ENCODE peak calls at places on chromosomes 16 and 17, in four cellular contexts. A is uterus; F is CD8-positive, alpha-beta T cell; P is tibial nerve. G is an unnamed sample. For H3K4me1, the result is how much of the 10 kb centered on the place peaks cover.

GRCh38 chr16:35664091-35664693 is 2204.8 kb downstream of the TP53TG3F start:
- DNase-seq in A (no peak), F (no peak), P (no peak), G (no peak)

GRCh38 chr17:44541884-44542581 is 15.3 kb upstream of the FZD2 start:
- DNase-seq in A (no peak), F (no peak), P (no peak), G (no peak)

GRCh38 chr17:70080541-70081347 is 5.7 kb downstream of the KCNJ16 start:
- DNase-seq in A (no peak), F (no peak), P (no peak), G (no peak)

GRCh38 chr17:4623249-4623648 is 18.2 kb downstream of the ALOX15 start:
- DNase-seq in A (no peak), F (no peak), P (no peak), G (no peak)

GRCh38 chr17:42720996-42721583 is 23.8 kb downstream of the EZH1 start:
- DNase-seq in A (no peak), F (peak), P (no peak), G (no peak)

GRCh38 chr16:69073181-69073669 is 32.2 kb upstream of the HAS3 start:
- DNase-seq in A (no peak), F (no peak), P (no peak), G (peak)

GRCh38 chr17:75876938-75877751 is 1.2 kb downstream of the TRIM47 start:
- DNase-seq in A (peak), F (no peak), P (peak), G (peak)

GRCh38 chr17:56903560-56903959 is 10.3 kb downstream of the TRIM25 start:
- DNase-seq in A (no peak), F (no peak), P (no peak), G (no peak)

GRCh38 chr16:85782476-85782875 is 16.9 kb downstream of the EMC8 start:
- DNase-seq in A (no peak), F (no peak), P (no peak), G (no peak)

GRCh38 chr17:6082335-6082734 is 12.2 kb downstream of the WSCD1 start:
- DNase-seq in A (no peak), F (no peak), P (no peak), G (no peak)

GRCh38 chr16:57619606-57620315 is 8.7 kb upstream of the ADGRG1 start:
- DNase-seq in A (peak), F (no peak), P (peak), G (no peak)

GRCh38 chr17:55212880-55213279 is 51.9 kb upstream of the HLF start:
- DNase-seq in A (no peak), F (no peak), P (no peak), G (no peak)

GRCh38 chr17:75695141-75695829 is 26.0 kb upstream of the ITGB4 start:
- DNase-seq in A (no peak), F (no peak), P (no peak), G (no peak)

GRCh38 chr17:20994779-20995149 is 48.0 kb downstream of the USP22 start:
- DNase-seq in A (no peak), F (no peak), P (no peak), G (no peak)

GRCh38 chr17:10804546-10804945 is 647 bp upstream of the TMEM238L start:
- DNase-seq in A (no peak), F (no peak), P (no peak), G (no peak)

GRCh38 chr17:47733414-47734288 is 615 bp downstream of the TBX21 start:
- DNase-seq in A (no peak), F (no peak), P (no peak), G (no peak)

GRCh38 chr17:44522883-44523671 is 19.9 kb upstream of the GPATCH8 start:
- DNase-seq in A (peak), F (no peak), P (peak), G (peak)

GRCh38 chr17:33024688-33025486 is 33.2 kb downstream of the SPACA3 start:
- DNase-seq in A (no peak), F (no peak), P (no peak), G (no peak)

GRCh38 chr17:61452301-61453290 is at the start of gene TBX4:
- DNase-seq in A (no peak), F (no peak), P (no peak), G (no peak)

GRCh38 chr16:86925067-86925791 is 346.9 kb downstream of the FOXL1 start:
- DNase-seq in A (no peak), F (no peak), P (no peak), G (no peak)

GRCh38 chr17:64133546-64134215 is 3.7 kb upstream of the ERN1 start:
- DNase-seq in A (no peak), F (no peak), P (no peak), G (no peak)

GRCh38 chr17:43803758-43804157 is 23.5 kb downstream of the CFAP97D1 start:
- DNase-seq in A (no peak), F (no peak), P (no peak), G (no peak)

GRCh38 chr16:4090476-4090875 is 25.8 kb downstream of the ADCY9 start:
- DNase-seq in A (peak), F (no peak), P (no peak), G (no peak)

GRCh38 chr17:33647976-33648375 is 354.9 kb upstream of the ASIC2 start:
- DNase-seq in A (no peak), F (no peak), P (no peak), G (no peak)

GRCh38 chr17:79851461-79851817 is 12.2 kb upstream of the CBX4 start:
- DNase-seq in A (no peak), F (no peak), P (no peak), G (no peak)

GRCh38 chr16:56623637-56624036 is 1.9 kb upstream of the MT1E start:
- DNase-seq in A (no peak), F (no peak), P (no peak), G (no peak)

GRCh38 chr16:24668481-24669001 is 60.9 kb upstream of the TNRC6A start:
- DNase-seq in A (peak), F (no peak), P (no peak), G (no peak)

GRCh38 chr16:71461686-71462648 is at the start of gene ZNF23:
- DNase-seq in A (peak), F (peak), P (peak), G (peak)

GRCh38 chr17:48566717-48567116 is 11.4 kb downstream of the HOXB4 start:
- DNase-seq in A (no peak), F (no peak), P (no peak), G (no peak)

DNA sequence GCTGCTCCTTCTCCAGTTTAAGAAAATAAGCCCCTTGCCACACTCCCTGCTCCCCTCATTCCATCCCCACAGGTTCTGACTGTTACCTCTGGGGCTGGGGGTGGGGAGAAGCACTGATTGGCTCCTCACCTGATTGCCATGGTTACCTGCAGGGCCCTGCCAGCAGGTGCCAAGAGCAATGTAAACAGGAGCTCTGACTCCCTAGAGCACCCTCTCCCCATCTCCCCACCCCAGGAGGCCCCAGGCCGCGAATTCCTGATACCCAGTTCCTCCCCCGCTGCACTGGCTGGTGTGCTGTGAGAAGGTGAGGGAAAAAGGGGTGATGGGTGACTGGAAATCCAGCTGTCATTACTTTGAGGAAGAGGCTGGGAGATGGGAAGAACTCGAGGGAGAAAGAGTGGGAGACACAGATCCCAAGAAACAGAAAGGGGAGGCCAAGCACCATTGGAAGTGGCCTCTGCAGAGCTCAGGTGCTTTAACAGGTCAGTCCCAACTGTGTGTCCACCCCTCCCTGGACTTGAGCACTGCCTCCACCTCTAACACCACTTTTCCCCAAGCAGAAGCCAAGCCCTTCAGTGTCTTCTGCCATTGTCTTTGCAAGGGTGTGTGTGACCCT is 4.5 kb downstream of the PCGF2 start:
- DNase-seq in A (no peak), F (no peak), P (no peak), G (no peak)
- H3K4me1 ChIP-seq in A (under half), F (under half), P (under half), G (under half)

DNA sequence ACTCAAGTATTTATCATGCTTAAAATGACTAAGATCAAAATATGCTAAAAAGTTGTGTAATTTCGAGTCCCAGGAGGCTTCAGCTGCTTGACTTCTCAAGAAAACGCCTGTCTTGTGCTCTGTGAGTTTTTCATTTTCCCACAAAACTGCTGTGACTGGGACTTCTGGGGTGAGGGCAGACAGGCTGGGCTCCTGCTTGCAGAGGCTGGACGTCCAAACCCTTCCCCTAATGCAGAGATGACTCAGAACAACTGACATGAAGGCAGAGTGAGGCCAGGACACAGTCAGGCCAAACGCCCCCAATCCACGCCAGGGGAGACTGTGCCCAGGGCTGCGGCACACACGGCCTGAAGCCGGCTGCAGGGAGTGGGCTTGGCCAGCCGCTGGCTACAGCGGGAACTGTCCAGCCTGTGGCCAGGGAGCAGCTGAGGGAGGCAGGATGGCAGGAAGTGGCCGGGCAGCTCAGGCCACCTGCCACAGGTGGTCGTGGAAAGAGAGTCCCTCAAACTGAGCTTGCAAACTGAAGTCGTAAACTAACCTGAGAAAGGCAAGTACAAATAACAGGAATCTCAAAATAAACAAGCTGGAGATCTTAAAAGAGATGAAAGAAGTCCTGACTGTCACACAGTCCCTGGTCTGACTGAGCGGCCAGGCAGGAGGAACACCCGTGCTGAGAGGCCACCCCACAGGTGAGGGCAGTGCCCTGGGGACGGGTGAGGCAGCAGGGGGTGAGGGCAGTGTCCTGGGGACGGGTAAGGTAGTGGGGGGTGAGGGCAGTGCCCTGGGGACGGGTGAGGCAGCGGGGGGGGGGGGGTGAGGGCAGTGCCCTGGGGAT is 21.3 kb upstream of the HEXD start:
- DNase-seq in A (no peak), F (no peak), P (no peak), G (no peak)
- H3K4me3 ChIP-seq in A (no peak), F (no peak), P (no peak), G (no peak)

GRCh38 chr17:53058031-53058430 is 764.7 kb upstream of the KIF2B start:
- DNase-seq in A (no peak), F (no peak), P (no peak), G (no peak)

GRCh38 chr17:53061446-53061845 is 761.3 kb upstream of the KIF2B start:
- DNase-seq in A (no peak), F (no peak), P (no peak), G (no peak)
- TF ChIP-seq CTCF in A (no peak), F (no peak), P (no peak), G (no peak)

DNA sequence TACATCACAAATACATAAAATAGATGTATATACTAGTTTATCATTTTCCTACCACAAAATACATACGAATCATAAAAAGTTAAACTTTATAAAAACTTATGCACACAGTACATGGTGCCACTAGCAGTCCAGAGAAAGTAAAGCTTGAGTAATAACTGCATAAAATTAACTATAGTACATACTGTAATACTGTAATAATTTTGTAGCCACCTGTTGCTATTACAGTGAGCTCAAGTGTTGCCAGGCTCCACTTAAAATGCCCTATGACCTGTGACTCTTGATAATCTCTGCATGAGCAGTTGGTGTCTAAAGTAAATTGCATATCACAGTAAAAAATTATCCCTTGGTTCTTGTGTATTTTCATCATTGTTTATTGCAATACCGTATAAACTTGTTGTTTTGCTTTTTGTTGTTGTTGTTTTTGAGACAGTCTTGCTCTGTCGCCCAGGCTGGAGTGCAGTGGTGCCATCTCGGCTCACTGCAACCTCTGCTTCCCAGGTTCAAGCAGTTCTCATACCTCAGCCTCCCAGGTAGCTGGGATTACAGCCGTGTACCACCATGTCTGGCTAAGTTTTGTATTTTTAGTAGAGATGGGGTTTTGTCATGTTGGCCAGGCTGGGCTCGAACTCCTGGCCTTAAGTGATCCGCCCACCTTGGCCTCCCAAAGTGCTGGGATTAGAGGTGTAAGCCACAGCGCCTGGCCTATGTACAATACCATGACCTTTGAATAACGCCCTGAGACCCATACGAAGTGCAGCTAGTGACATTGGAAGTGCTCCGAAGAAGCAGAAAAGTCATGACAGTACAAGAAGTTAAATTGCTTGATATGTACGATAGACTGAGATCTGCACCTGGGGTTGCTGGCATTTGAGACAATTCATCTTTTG is 6.6 kb downstream of the LUC7L3 start:
- DNase-seq in A (no peak), F (no peak), P (no peak), G (no peak)
- H3K4me1 ChIP-seq in A (under half), F (half or more), P (half or more), G (under half)

GRCh38 chr16:23072084-23072599 is 77.1 kb downstream of the USP31 start:
- DNase-seq in A (peak), F (no peak), P (peak), G (no peak)
- H3K4me3 ChIP-seq in A (no peak), F (no peak), P (no peak), G (no peak)

GRCh38 chr16:68015681-68016080 is at the start of gene DPEP2NB:
- DNase-seq in A (no peak), F (no peak), P (no peak), G (no peak)
- TF ChIP-seq CTCF in A (no peak), F (no peak), P (no peak), G (no peak)

DNA sequence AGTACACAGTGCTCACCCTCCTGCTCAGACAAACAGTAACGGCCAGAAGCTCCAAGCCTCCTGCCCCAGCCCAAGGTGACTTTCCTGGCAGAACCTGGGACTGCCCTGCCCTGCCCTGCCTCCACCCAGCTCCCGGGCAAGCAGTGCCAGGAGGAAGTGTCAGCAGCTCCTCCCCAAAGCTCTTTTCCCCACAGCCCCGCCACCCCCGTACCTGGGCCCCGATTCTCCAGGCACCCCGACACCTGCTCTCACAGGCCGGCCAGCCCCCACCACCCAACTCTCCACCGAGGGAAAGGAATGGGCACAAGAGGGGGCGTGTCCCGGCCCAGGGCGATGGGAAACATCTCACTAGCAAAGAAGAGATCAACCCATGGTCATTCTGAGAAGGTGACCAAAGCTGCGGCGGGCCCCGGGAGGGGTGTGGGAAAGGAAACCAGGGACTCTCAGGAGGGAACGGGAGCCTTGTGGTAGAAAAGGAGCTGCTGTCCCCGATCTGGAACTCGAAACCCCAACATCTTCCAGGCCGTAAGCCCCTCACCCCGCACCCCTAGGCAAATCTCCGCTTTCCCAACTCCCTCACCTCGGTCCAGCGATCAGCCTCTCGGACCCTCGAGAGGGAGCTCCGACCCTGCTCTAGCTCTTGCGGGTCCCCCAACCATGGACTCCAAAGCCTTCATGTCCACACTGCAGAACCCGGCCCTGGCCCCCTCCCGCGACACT is 1.2 kb downstream of the BCAR1 start:
- DNase-seq in A (no peak), F (no peak), P (no peak), G (peak)
- H3K4me1 ChIP-seq in A (under half), F (under half), P (half or more), G (half or more)

GRCh38 chr17:30238387-30239088 is 3.0 kb upstream of the SLC6A4 start:
- DNase-seq in A (no peak), F (no peak), P (no peak), G (no peak)
- H3K4me3 ChIP-seq in A (no peak), F (no peak), P (no peak), G (no peak)

GRCh38 chr16:59729613-59730012 is 995.5 kb upstream of the GOT2 start:
- DNase-seq in A (no peak), F (no peak), P (no peak), G (no peak)

GRCh38 chr16:59737274-59737673 is 1003.2 kb upstream of the GOT2 start:
- DNase-seq in A (no peak), F (no peak), P (no peak), G (no peak)

DNA sequence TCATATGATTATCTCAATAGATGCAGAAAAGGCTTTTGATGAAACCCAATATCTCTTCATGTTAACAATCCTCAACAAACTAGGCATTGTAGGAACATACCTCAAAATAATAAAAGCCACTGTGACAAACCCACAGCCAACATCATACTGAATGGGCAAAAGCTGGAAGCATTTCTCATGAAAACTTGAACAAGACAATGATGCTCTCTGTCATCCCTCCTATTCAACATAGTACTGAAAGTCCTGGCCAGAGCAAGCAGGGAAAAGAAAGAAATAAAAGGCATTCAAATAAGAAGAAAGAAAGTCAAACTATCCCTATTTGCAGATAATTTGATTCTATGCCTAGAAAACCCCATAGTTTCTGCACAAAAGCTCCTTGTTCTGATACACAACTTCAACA is 999.2 kb upstream of the GOT2 start:
- DNase-seq in A (no peak), F (no peak), P (no peak), G (no peak)
- TF ChIP-seq CTCF in A (no peak), F (no peak), P (no peak), G (no peak)